ENCODE peak calls at places on chromosome 13, in eight cellular contexts. One of them, this sample, is unnamed.

GRCh38 chr13:32538621-32539246 is at the start of gene N4BP2L2:
- DNase-seq in esophagus muscularis mucosa: peak; percentile 99
- DNase-seq in A673: peak; percentile 99
- DNase-seq in cardiac fibroblast: peak; percentile 98
- DNase-seq in H9: peak; percentile 95
- DNase-seq in cardiac muscle cell: peak; percentile 95
- DNase-seq in GM06990: peak; percentile 80
- DNase-seq in nephron progenitor cell: peak; percentile 83
- DNase-seq in this sample: peak; percentile 78

GRCh38 chr13:44801990-44802389 is 187.3 kb downstream of the NUFIP1 start:
- DNase-seq in esophagus muscularis mucosa: no peak
- DNase-seq in A673: no peak
- DNase-seq in cardiac fibroblast: peak; percentile 83
- DNase-seq in H9: no peak
- DNase-seq in cardiac muscle cell: no peak
- DNase-seq in GM06990: no peak
- DNase-seq in nephron progenitor cell: no peak
- DNase-seq in this sample: no peak

GRCh38 chr13:29496241-29496712 is 99.2 kb downstream of the SLC7A1 start:
- DNase-seq in esophagus muscularis mucosa: no peak
- DNase-seq in A673: no peak
- DNase-seq in cardiac fibroblast: no peak
- DNase-seq in H9: no peak
- DNase-seq in cardiac muscle cell: no peak
- DNase-seq in GM06990: peak; percentile 40
- DNase-seq in nephron progenitor cell: no peak
- DNase-seq in this sample: no peak

GRCh38 chr13:79457948-79458347 is 23.0 kb upstream of the NDFIP2 start:
- DNase-seq in esophagus muscularis mucosa: no peak
- DNase-seq in A673: no peak
- DNase-seq in cardiac fibroblast: peak; percentile 89
- DNase-seq in H9: no peak
- DNase-seq in cardiac muscle cell: no peak
- DNase-seq in GM06990: no peak
- DNase-seq in nephron progenitor cell: no peak
- DNase-seq in this sample: no peak

GRCh38 chr13:75151081-75151643 is 330.8 kb downstream of the TBC1D4 start:
- DNase-seq in esophagus muscularis mucosa: no peak
- DNase-seq in A673: no peak
- DNase-seq in cardiac fibroblast: peak; percentile 78
- DNase-seq in H9: no peak
- DNase-seq in cardiac muscle cell: no peak
- DNase-seq in GM06990: no peak
- DNase-seq in nephron progenitor cell: no peak
- DNase-seq in this sample: no peak

GRCh38 chr13:26599885-26600284 is 42.4 kb downstream of the WASF3 start:
- DNase-seq in esophagus muscularis mucosa: no peak
- DNase-seq in A673: no peak
- DNase-seq in cardiac fibroblast: no peak
- DNase-seq in H9: no peak
- DNase-seq in cardiac muscle cell: no peak
- DNase-seq in GM06990: no peak
- DNase-seq in nephron progenitor cell: no peak
- DNase-seq in this sample: no peak

GRCh38 chr13:76854894-76855293 is 31.3 kb downstream of the KCTD12 start:
- DNase-seq in esophagus muscularis mucosa: no peak
- DNase-seq in A673: no peak
- DNase-seq in cardiac fibroblast: peak; percentile 44
- DNase-seq in H9: no peak
- DNase-seq in cardiac muscle cell: no peak
- DNase-seq in GM06990: no peak
- DNase-seq in nephron progenitor cell: no peak
- DNase-seq in this sample: no peak

GRCh38 chr13:26424181-26424580 is 133.3 kb upstream of the WASF3 start:
- DNase-seq in esophagus muscularis mucosa: no peak
- DNase-seq in A673: no peak
- DNase-seq in cardiac fibroblast: no peak
- DNase-seq in H9: no peak
- DNase-seq in cardiac muscle cell: no peak
- DNase-seq in GM06990: no peak
- DNase-seq in nephron progenitor cell: no peak
- DNase-seq in this sample: no peak

GRCh38 chr13:94860981-94861407 is 148.6 kb upstream of the SOX21 start:
- DNase-seq in esophagus muscularis mucosa: no peak
- DNase-seq in A673: peak; percentile 32
- DNase-seq in cardiac fibroblast: peak; percentile 29
- DNase-seq in H9: no peak
- DNase-seq in cardiac muscle cell: no peak
- DNase-seq in GM06990: no peak
- DNase-seq in nephron progenitor cell: no peak
- DNase-seq in this sample: no peak

GRCh38 chr13:31172001-31172400 is 10.3 kb upstream of the HSPH1 start:
- DNase-seq in esophagus muscularis mucosa: no peak
- DNase-seq in A673: no peak
- DNase-seq in cardiac fibroblast: peak; percentile 87
- DNase-seq in H9: no peak
- DNase-seq in cardiac muscle cell: no peak
- DNase-seq in GM06990: no peak
- DNase-seq in nephron progenitor cell: no peak
- DNase-seq in this sample: no peak

GRCh38 chr13:114227528-114227927 is 7.2 kb upstream of the CDC16 start:
- DNase-seq in esophagus muscularis mucosa: no peak
- DNase-seq in A673: no peak
- DNase-seq in cardiac fibroblast: no peak
- DNase-seq in H9: no peak
- DNase-seq in cardiac muscle cell: no peak
- DNase-seq in GM06990: no peak
- DNase-seq in nephron progenitor cell: no peak
- DNase-seq in this sample: no peak

GRCh38 chr13:29693297-29693945 is 97.9 kb upstream of the SLC7A1 start:
- DNase-seq in esophagus muscularis mucosa: no peak
- DNase-seq in A673: no peak
- DNase-seq in cardiac fibroblast: no peak
- DNase-seq in H9: no peak
- DNase-seq in cardiac muscle cell: no peak
- DNase-seq in GM06990: no peak
- DNase-seq in nephron progenitor cell: no peak
- DNase-seq in this sample: no peak

GRCh38 chr13:25756916-25757315 is 294.9 kb downstream of the SHISA2 start:
- DNase-seq in esophagus muscularis mucosa: no peak
- DNase-seq in A673: no peak
- DNase-seq in cardiac fibroblast: no peak
- DNase-seq in H9: no peak
- DNase-seq in cardiac muscle cell: peak; percentile 23
- DNase-seq in GM06990: no peak
- DNase-seq in nephron progenitor cell: no peak
- DNase-seq in this sample: no peak

GRCh38 chr13:93248627-93249047 is 22.0 kb downstream of the GPC6 start:
- DNase-seq in esophagus muscularis mucosa: no peak
- DNase-seq in A673: peak; percentile 92
- DNase-seq in cardiac fibroblast: no peak
- DNase-seq in H9: peak; percentile 60
- DNase-seq in cardiac muscle cell: peak; percentile 71
- DNase-seq in GM06990: no peak
- DNase-seq in nephron progenitor cell: peak; percentile 46
- DNase-seq in this sample: peak; percentile 24

GRCh38 chr13:26541041-26541440 is 16.4 kb upstream of the WASF3 start:
- DNase-seq in esophagus muscularis mucosa: no peak
- DNase-seq in A673: no peak
- DNase-seq in cardiac fibroblast: no peak
- DNase-seq in H9: no peak
- DNase-seq in cardiac muscle cell: no peak
- DNase-seq in GM06990: no peak
- DNase-seq in nephron progenitor cell: no peak
- DNase-seq in this sample: no peak

GRCh38 chr13:34750078-34750703 is 191.9 kb upstream of the NBEA start:
- DNase-seq in esophagus muscularis mucosa: no peak
- DNase-seq in A673: no peak
- DNase-seq in cardiac fibroblast: no peak
- DNase-seq in H9: peak; percentile 62
- DNase-seq in cardiac muscle cell: peak; percentile 7
- DNase-seq in GM06990: peak; percentile 2
- DNase-seq in nephron progenitor cell: peak; percentile 47
- DNase-seq in this sample: no peak

GRCh38 chr13:110126391-110126961 is 180.5 kb downstream of the COL4A1 start:
- DNase-seq in esophagus muscularis mucosa: peak; percentile 92
- DNase-seq in A673: peak; percentile 66
- DNase-seq in cardiac fibroblast: peak; percentile 99
- DNase-seq in H9: peak; percentile 69
- DNase-seq in cardiac muscle cell: peak; percentile 70
- DNase-seq in GM06990: peak; percentile 35
- DNase-seq in nephron progenitor cell: no peak
- DNase-seq in this sample: no peak

GRCh38 chr13:106103779-106104178 is 431.7 kb downstream of the EFNB2 start:
- DNase-seq in esophagus muscularis mucosa: no peak
- DNase-seq in A673: no peak
- DNase-seq in cardiac fibroblast: peak; percentile 88
- DNase-seq in H9: no peak
- DNase-seq in cardiac muscle cell: no peak
- DNase-seq in GM06990: no peak
- DNase-seq in nephron progenitor cell: no peak
- DNase-seq in this sample: no peak

GRCh38 chr13:41061914-41062837 is 867 bp downstream of the WBP4 start:
- DNase-seq in esophagus muscularis mucosa: no peak
- DNase-seq in A673: peak; percentile 49
- DNase-seq in cardiac fibroblast: peak; percentile 89
- DNase-seq in H9: no peak
- DNase-seq in cardiac muscle cell: peak; percentile 79
- DNase-seq in GM06990: no peak
- DNase-seq in nephron progenitor cell: no peak
- DNase-seq in this sample: no peak

GRCh38 chr13:85558118-85558517 is 241.1 kb downstream of the SLITRK6 start:
- DNase-seq in esophagus muscularis mucosa: no peak
- DNase-seq in A673: no peak
- DNase-seq in cardiac fibroblast: no peak
- DNase-seq in H9: no peak
- DNase-seq in cardiac muscle cell: no peak
- DNase-seq in GM06990: no peak
- DNase-seq in nephron progenitor cell: no peak
- DNase-seq in this sample: no peak

GRCh38 chr13:26978081-26978860 is 193.3 kb downstream of the USP12 start:
- DNase-seq in esophagus muscularis mucosa: no peak
- DNase-seq in A673: no peak
- DNase-seq in cardiac fibroblast: no peak
- DNase-seq in H9: peak; percentile 56
- DNase-seq in cardiac muscle cell: peak; percentile 41
- DNase-seq in GM06990: no peak
- DNase-seq in nephron progenitor cell: peak; percentile 21
- DNase-seq in this sample: no peak

GRCh38 chr13:23701646-23702045 is 131.4 kb downstream of the TNFRSF19 start:
- DNase-seq in esophagus muscularis mucosa: no peak
- DNase-seq in A673: no peak
- DNase-seq in cardiac fibroblast: peak; percentile 100
- DNase-seq in H9: no peak
- DNase-seq in cardiac muscle cell: no peak
- DNase-seq in GM06990: no peak
- DNase-seq in nephron progenitor cell: no peak
- DNase-seq in this sample: no peak

GRCh38 chr13:81636120-81636519 is 1295.2 kb upstream of the SPRY2 start:
- DNase-seq in esophagus muscularis mucosa: no peak
- DNase-seq in A673: no peak
- DNase-seq in cardiac fibroblast: no peak
- DNase-seq in H9: no peak
- DNase-seq in cardiac muscle cell: no peak
- DNase-seq in GM06990: no peak
- DNase-seq in nephron progenitor cell: no peak
- DNase-seq in this sample: no peak

GRCh38 chr13:81639984-81640582 is 1299.2 kb upstream of the SPRY2 start:
- DNase-seq in esophagus muscularis mucosa: no peak
- DNase-seq in A673: peak; percentile 51
- DNase-seq in cardiac fibroblast: no peak
- DNase-seq in H9: no peak
- DNase-seq in cardiac muscle cell: no peak
- DNase-seq in GM06990: no peak
- DNase-seq in nephron progenitor cell: peak; percentile 7
- DNase-seq in this sample: no peak
- TF ChIP-seq CTCF in esophagus muscularis mucosa: no peak
- TF ChIP-seq CTCF in A673: peak; percentile 69
- TF ChIP-seq CTCF in cardiac fibroblast: peak; percentile 23
- TF ChIP-seq CTCF in H9: peak; percentile 73
- TF ChIP-seq CTCF in cardiac muscle cell: no peak
- TF ChIP-seq CTCF in GM06990: no peak
- TF ChIP-seq CTCF in nephron progenitor cell: peak; percentile 32
- TF ChIP-seq CTCF in this sample: peak; percentile 62

GRCh38 chr13:113122571-113123225 is at the start of gene F10:
- DNase-seq in esophagus muscularis mucosa: no peak
- DNase-seq in A673: no peak
- DNase-seq in cardiac fibroblast: peak; percentile 65
- DNase-seq in H9: peak; percentile 88
- DNase-seq in cardiac muscle cell: peak; percentile 52
- DNase-seq in GM06990: no peak
- DNase-seq in nephron progenitor cell: peak; percentile 54
- DNase-seq in this sample: peak; percentile 29

GRCh38 chr13:113121928-113122420 is 625 bp upstream of the F10 start:
- DNase-seq in esophagus muscularis mucosa: no peak
- DNase-seq in A673: no peak
- DNase-seq in cardiac fibroblast: no peak
- DNase-seq in H9: peak; percentile 27
- DNase-seq in cardiac muscle cell: no peak
- DNase-seq in GM06990: no peak
- DNase-seq in nephron progenitor cell: no peak
- DNase-seq in this sample: no peak

GRCh38 chr13:113124211-113125025 is 1.8 kb downstream of the F10 start:
- DNase-seq in esophagus muscularis mucosa: no peak
- DNase-seq in A673: no peak
- DNase-seq in cardiac fibroblast: no peak
- DNase-seq in H9: no peak
- DNase-seq in cardiac muscle cell: no peak
- DNase-seq in GM06990: no peak
- DNase-seq in nephron progenitor cell: no peak
- DNase-seq in this sample: no peak

GRCh38 chr13:113121183-113121927 is 1.2 kb upstream of the F10 start:
- DNase-seq in esophagus muscularis mucosa: no peak
- DNase-seq in A673: no peak
- DNase-seq in cardiac fibroblast: no peak
- DNase-seq in H9: no peak
- DNase-seq in cardiac muscle cell: no peak
- DNase-seq in GM06990: no peak
- DNase-seq in nephron progenitor cell: no peak
- DNase-seq in this sample: no peak

GRCh38 chr13:113123226-113124150 is 889 bp downstream of the F10 start:
- DNase-seq in esophagus muscularis mucosa: no peak
- DNase-seq in A673: no peak
- DNase-seq in cardiac fibroblast: no peak
- DNase-seq in H9: peak; percentile 41
- DNase-seq in cardiac muscle cell: no peak
- DNase-seq in GM06990: no peak
- DNase-seq in nephron progenitor cell: no peak
- DNase-seq in this sample: no peak
- TF ChIP-seq CTCF in esophagus muscularis mucosa: no peak
- TF ChIP-seq CTCF in A673: peak; percentile 46
- TF ChIP-seq CTCF in cardiac fibroblast: peak; percentile 21
- TF ChIP-seq CTCF in H9: peak; percentile 53
- TF ChIP-seq CTCF in cardiac muscle cell: no peak
- TF ChIP-seq CTCF in GM06990: peak; percentile 48
- TF ChIP-seq CTCF in nephron progenitor cell: no peak
- TF ChIP-seq CTCF in this sample: peak; percentile 25

GRCh38 chr13:99528547-99528946 is 27.3 kb downstream of the TM9SF2 start:
- DNase-seq in esophagus muscularis mucosa: no peak
- DNase-seq in A673: peak; percentile 19
- DNase-seq in cardiac fibroblast: no peak
- DNase-seq in H9: no peak
- DNase-seq in cardiac muscle cell: peak; percentile 43
- DNase-seq in GM06990: no peak
- DNase-seq in nephron progenitor cell: no peak
- DNase-seq in this sample: no peak
- TF ChIP-seq CTCF in esophagus muscularis mucosa: no peak
- TF ChIP-seq CTCF in A673: peak; percentile 49
- TF ChIP-seq CTCF in cardiac fibroblast: no peak
- TF ChIP-seq CTCF in H9: peak; percentile 38
- TF ChIP-seq CTCF in cardiac muscle cell: peak; percentile 4
- TF ChIP-seq CTCF in GM06990: peak; percentile 41
- TF ChIP-seq CTCF in nephron progenitor cell: no peak
- TF ChIP-seq CTCF in this sample: peak; percentile 46

GRCh38 chr13:50170447-50171037 is 155.3 kb downstream of the KCNRG start:
- DNase-seq in esophagus muscularis mucosa: no peak
- DNase-seq in A673: no peak
- DNase-seq in cardiac fibroblast: peak; percentile 61
- DNase-seq in H9: no peak
- DNase-seq in cardiac muscle cell: no peak
- DNase-seq in GM06990: no peak
- DNase-seq in nephron progenitor cell: no peak
- DNase-seq in this sample: no peak
- TF ChIP-seq CTCF in esophagus muscularis mucosa: peak; percentile 46
- TF ChIP-seq CTCF in A673: peak; percentile 31
- TF ChIP-seq CTCF in cardiac fibroblast: peak; percentile 44
- TF ChIP-seq CTCF in H9: no peak
- TF ChIP-seq CTCF in cardiac muscle cell: peak; percentile 46
- TF ChIP-seq CTCF in GM06990: no peak
- TF ChIP-seq CTCF in nephron progenitor cell: no peak
- TF ChIP-seq CTCF in this sample: no peak

This sample was measured in neural crest cell.